ENCODE peak calls at places on chromosomes 6 and 20, in seven cellular contexts. One of them, this sample, is unnamed.

GRCh38 chr6:163333038-163333437 is 81.5 kb upstream of the QKI start:
- DNase-seq in fibroblast of the aortic adventitia: no peak
- DNase-seq in endothelial cell: no peak
- DNase-seq in lower leg skin: no peak
- DNase-seq in GM12878: no peak
- DNase-seq in neural crest cell: no peak
- DNase-seq in omental fat pad: no peak
- DNase-seq in this sample: no peak

GRCh38 chr6:138291036-138291848 is 73.0 kb upstream of the PBOV1 start:
- DNase-seq in endothelial cell: no peak
- DNase-seq in omental fat pad: no peak
- DNase-seq in fibroblast of the aortic adventitia: no peak
- DNase-seq in lower leg skin: no peak
- DNase-seq in neural crest cell: no peak
- DNase-seq in GM12878: no peak
- DNase-seq in this sample: no peak

GRCh38 chr6:134249412-134249758 is 68.5 kb downstream of the SGK1 start:
- DNase-seq in neural crest cell: no peak
- DNase-seq in fibroblast of the aortic adventitia: no peak
- DNase-seq in endothelial cell: no peak
- DNase-seq in omental fat pad: no peak
- DNase-seq in GM12878: no peak
- DNase-seq in lower leg skin: no peak
- DNase-seq in this sample: no peak

GRCh38 chr20:24781061-24781980 is 167.7 kb upstream of the CST7 start:
- DNase-seq in GM12878: no peak
- DNase-seq in endothelial cell: peak
- DNase-seq in fibroblast of the aortic adventitia: peak
- DNase-seq in lower leg skin: no peak
- DNase-seq in neural crest cell: no peak
- DNase-seq in omental fat pad: no peak
- DNase-seq in this sample: peak

GRCh38 chr6:36833182-36833789 is 6.0 kb downstream of the CPNE5 start:
- DNase-seq in omental fat pad: no peak
- DNase-seq in GM12878: no peak
- DNase-seq in neural crest cell: no peak
- DNase-seq in lower leg skin: no peak
- DNase-seq in fibroblast of the aortic adventitia: no peak
- DNase-seq in endothelial cell: no peak
- DNase-seq in this sample: no peak

GRCh38 chr6:122730775-122731386 is 48.6 kb upstream of the FABP7 start:
- DNase-seq in neural crest cell: peak
- DNase-seq in fibroblast of the aortic adventitia: peak
- DNase-seq in lower leg skin: no peak
- DNase-seq in omental fat pad: no peak
- DNase-seq in endothelial cell: peak
- DNase-seq in GM12878: no peak
- DNase-seq in this sample: peak

GRCh38 chr6:137823826-137824501 is 43.1 kb upstream of the TNFAIP3 start:
- DNase-seq in neural crest cell: peak
- DNase-seq in GM12878: no peak
- DNase-seq in omental fat pad: no peak
- DNase-seq in endothelial cell: no peak
- DNase-seq in lower leg skin: peak
- DNase-seq in fibroblast of the aortic adventitia: peak
- DNase-seq in this sample: no peak

GRCh38 chr20:9838035-9838377 is 870 bp downstream of the PAK5 start:
- DNase-seq in omental fat pad: no peak
- DNase-seq in GM12878: no peak
- DNase-seq in lower leg skin: no peak
- DNase-seq in neural crest cell: no peak
- DNase-seq in endothelial cell: no peak
- DNase-seq in fibroblast of the aortic adventitia: no peak
- DNase-seq in this sample: no peak

GRCh38 chr6:43089467-43089866 is 13.4 kb downstream of the PTK7 start:
- DNase-seq in omental fat pad: no peak
- DNase-seq in endothelial cell: no peak
- DNase-seq in GM12878: no peak
- DNase-seq in lower leg skin: no peak
- DNase-seq in neural crest cell: no peak
- DNase-seq in fibroblast of the aortic adventitia: no peak
- DNase-seq in this sample: no peak

GRCh38 chr6:44681782-44682181 is 294.3 kb downstream of the CDC5L start:
- DNase-seq in fibroblast of the aortic adventitia: no peak
- DNase-seq in neural crest cell: peak
- DNase-seq in endothelial cell: no peak
- DNase-seq in GM12878: no peak
- DNase-seq in omental fat pad: no peak
- DNase-seq in lower leg skin: no peak
- DNase-seq in this sample: peak

GRCh38 chr6:158231551-158232444 is 63.6 kb downstream of the GTF2H5 start:
- DNase-seq in GM12878: no peak
- DNase-seq in neural crest cell: peak
- DNase-seq in endothelial cell: peak
- DNase-seq in omental fat pad: no peak
- DNase-seq in lower leg skin: peak
- DNase-seq in fibroblast of the aortic adventitia: peak
- DNase-seq in this sample: peak

GRCh38 chr20:49516916-49517315 is 34.4 kb upstream of the KCNB1 start:
- DNase-seq in fibroblast of the aortic adventitia: no peak
- DNase-seq in lower leg skin: no peak
- DNase-seq in omental fat pad: no peak
- DNase-seq in neural crest cell: no peak
- DNase-seq in GM12878: no peak
- DNase-seq in endothelial cell: no peak
- DNase-seq in this sample: no peak

GRCh38 chr20:50133474-50134217 is 19.9 kb downstream of the PEDS1 start:
- DNase-seq in fibroblast of the aortic adventitia: no peak
- DNase-seq in neural crest cell: no peak
- DNase-seq in omental fat pad: no peak
- DNase-seq in GM12878: no peak
- DNase-seq in endothelial cell: no peak
- DNase-seq in lower leg skin: no peak
- DNase-seq in this sample: no peak

GRCh38 chr6:167993169-167993568 is 4.3 kb upstream of the KIF25 start:
- DNase-seq in omental fat pad: no peak
- DNase-seq in GM12878: no peak
- DNase-seq in lower leg skin: peak
- DNase-seq in endothelial cell: no peak
- DNase-seq in fibroblast of the aortic adventitia: peak
- DNase-seq in neural crest cell: no peak
- DNase-seq in this sample: no peak

GRCh38 chr6:91045152-91045551 is 458.3 kb upstream of the MAP3K7 start:
- DNase-seq in neural crest cell: no peak
- DNase-seq in omental fat pad: no peak
- DNase-seq in lower leg skin: no peak
- DNase-seq in fibroblast of the aortic adventitia: no peak
- DNase-seq in GM12878: no peak
- DNase-seq in endothelial cell: no peak
- DNase-seq in this sample: no peak

GRCh38 chr20:56400001-56400640 is 7.7 kb downstream of the CSTF1 start:
- DNase-seq in neural crest cell: peak
- DNase-seq in omental fat pad: no peak
- DNase-seq in GM12878: peak
- DNase-seq in fibroblast of the aortic adventitia: peak
- DNase-seq in endothelial cell: peak
- DNase-seq in lower leg skin: peak
- DNase-seq in this sample: peak

GRCh38 chr6:116280161-116280959 is 630 bp upstream of the TSPYL1 start:
- DNase-seq in fibroblast of the aortic adventitia: peak
- DNase-seq in GM12878: no peak
- DNase-seq in lower leg skin: no peak
- DNase-seq in neural crest cell: no peak
- DNase-seq in omental fat pad: no peak
- DNase-seq in endothelial cell: no peak
- DNase-seq in this sample: no peak

GRCh38 chr20:16749573-16749972 is 1.4 kb downstream of the OTOR start:
- DNase-seq in lower leg skin: no peak
- DNase-seq in GM12878: no peak
- DNase-seq in omental fat pad: no peak
- DNase-seq in fibroblast of the aortic adventitia: no peak
- DNase-seq in endothelial cell: peak
- DNase-seq in neural crest cell: peak
- DNase-seq in this sample: no peak
- TF ChIP-seq CTCF in lower leg skin: no peak
- TF ChIP-seq CTCF in GM12878: no peak
- TF ChIP-seq CTCF in omental fat pad: no peak
- TF ChIP-seq CTCF in fibroblast of the aortic adventitia: no peak
- TF ChIP-seq CTCF in endothelial cell: peak
- TF ChIP-seq CTCF in neural crest cell: no peak
- TF ChIP-seq CTCF in this sample: no peak

DNA sequence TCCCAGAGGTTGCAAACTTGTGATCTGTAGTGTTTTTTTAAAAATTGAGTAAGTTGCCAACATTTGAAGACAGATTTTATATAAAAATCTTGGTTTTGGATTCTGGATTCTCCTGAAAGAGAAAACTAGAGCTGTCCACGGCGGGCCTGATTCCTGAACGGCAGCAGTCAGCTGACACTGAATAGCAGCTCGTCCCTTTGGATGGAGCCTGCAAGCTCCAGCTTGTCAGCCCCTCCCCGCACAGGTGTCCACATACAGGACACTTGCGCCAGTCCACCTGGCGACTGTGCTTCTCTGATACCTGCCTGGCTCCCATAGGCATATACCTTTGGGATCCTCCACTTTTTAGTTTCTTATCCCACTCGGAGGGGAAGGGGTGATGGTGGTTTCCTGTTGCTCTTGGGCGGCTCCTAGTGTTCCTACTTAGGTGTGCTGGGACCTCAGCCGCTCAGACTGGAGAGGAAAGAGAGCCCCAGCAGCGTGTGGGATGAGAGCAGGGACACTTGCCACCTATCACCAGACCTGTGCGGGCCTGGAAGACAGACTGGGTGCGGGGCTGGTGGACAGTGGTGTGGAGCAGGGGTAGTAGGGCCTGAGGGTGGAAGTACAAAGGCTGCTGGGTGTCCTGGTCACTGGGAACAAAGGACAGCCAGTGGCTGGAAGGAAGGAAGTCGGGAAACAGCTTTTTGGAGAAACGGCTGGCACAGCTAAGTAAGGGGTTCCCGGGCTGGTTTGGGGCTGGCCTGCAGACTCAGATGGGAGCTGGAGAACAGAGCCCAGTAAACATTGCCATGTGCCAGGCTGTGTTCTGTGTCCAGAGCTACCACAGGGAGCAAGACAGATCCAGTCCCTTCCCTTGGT is 18.3 kb downstream of the GHRH start:
- DNase-seq in omental fat pad: no peak
- DNase-seq in lower leg skin: no peak
- DNase-seq in fibroblast of the aortic adventitia: no peak
- DNase-seq in neural crest cell: no peak
- DNase-seq in GM12878: no peak
- DNase-seq in endothelial cell: no peak
- DNase-seq in this sample: no peak
- TF ChIP-seq CTCF in omental fat pad: no peak
- TF ChIP-seq CTCF in lower leg skin: no peak
- TF ChIP-seq CTCF in fibroblast of the aortic adventitia: no peak
- TF ChIP-seq CTCF in neural crest cell: peak
- TF ChIP-seq CTCF in GM12878: no peak
- TF ChIP-seq CTCF in endothelial cell: no peak
- TF ChIP-seq CTCF in this sample: no peak

GRCh38 chr20:58268936-58269619 is 40.4 kb upstream of the RAB22A start:
- DNase-seq in fibroblast of the aortic adventitia: no peak
- DNase-seq in GM12878: no peak
- DNase-seq in neural crest cell: no peak
- DNase-seq in endothelial cell: no peak
- DNase-seq in lower leg skin: no peak
- DNase-seq in omental fat pad: no peak
- DNase-seq in this sample: no peak
- TF ChIP-seq CTCF in fibroblast of the aortic adventitia: no peak
- TF ChIP-seq CTCF in GM12878: no peak
- TF ChIP-seq CTCF in neural crest cell: no peak
- TF ChIP-seq CTCF in endothelial cell: no peak
- TF ChIP-seq CTCF in lower leg skin: no peak
- TF ChIP-seq CTCF in omental fat pad: no peak
- TF ChIP-seq CTCF in this sample: no peak

GRCh38 chr20:63775096-63775978 is 35.8 kb downstream of the SLC2A4RG start:
- DNase-seq in endothelial cell: peak
- DNase-seq in neural crest cell: peak
- DNase-seq in omental fat pad: no peak
- DNase-seq in GM12878: no peak
- DNase-seq in fibroblast of the aortic adventitia: peak
- DNase-seq in lower leg skin: no peak
- DNase-seq in this sample: no peak
- TF ChIP-seq CTCF in endothelial cell: peak
- TF ChIP-seq CTCF in neural crest cell: peak
- TF ChIP-seq CTCF in omental fat pad: no peak
- TF ChIP-seq CTCF in GM12878: peak
- TF ChIP-seq CTCF in fibroblast of the aortic adventitia: peak
- TF ChIP-seq CTCF in lower leg skin: no peak
- TF ChIP-seq CTCF in this sample: no peak

GRCh38 chr20:31883829-31884228 is 13.4 kb downstream of the TTLL9 start:
- DNase-seq in endothelial cell: no peak
- DNase-seq in lower leg skin: no peak
- DNase-seq in fibroblast of the aortic adventitia: no peak
- DNase-seq in GM12878: no peak
- DNase-seq in neural crest cell: no peak
- DNase-seq in omental fat pad: no peak
- DNase-seq in this sample: no peak

GRCh38 chr20:31881945-31882344 is 11.5 kb downstream of the TTLL9 start:
- DNase-seq in GM12878: no peak
- DNase-seq in neural crest cell: no peak
- DNase-seq in lower leg skin: no peak
- DNase-seq in endothelial cell: no peak
- DNase-seq in fibroblast of the aortic adventitia: no peak
- DNase-seq in omental fat pad: no peak
- DNase-seq in this sample: no peak

GRCh38 chr20:31877684-31878083 is 7.2 kb downstream of the TTLL9 start:
- DNase-seq in neural crest cell: no peak
- DNase-seq in lower leg skin: no peak
- DNase-seq in fibroblast of the aortic adventitia: no peak
- DNase-seq in GM12878: no peak
- DNase-seq in endothelial cell: no peak
- DNase-seq in omental fat pad: no peak
- DNase-seq in this sample: no peak

DNA sequence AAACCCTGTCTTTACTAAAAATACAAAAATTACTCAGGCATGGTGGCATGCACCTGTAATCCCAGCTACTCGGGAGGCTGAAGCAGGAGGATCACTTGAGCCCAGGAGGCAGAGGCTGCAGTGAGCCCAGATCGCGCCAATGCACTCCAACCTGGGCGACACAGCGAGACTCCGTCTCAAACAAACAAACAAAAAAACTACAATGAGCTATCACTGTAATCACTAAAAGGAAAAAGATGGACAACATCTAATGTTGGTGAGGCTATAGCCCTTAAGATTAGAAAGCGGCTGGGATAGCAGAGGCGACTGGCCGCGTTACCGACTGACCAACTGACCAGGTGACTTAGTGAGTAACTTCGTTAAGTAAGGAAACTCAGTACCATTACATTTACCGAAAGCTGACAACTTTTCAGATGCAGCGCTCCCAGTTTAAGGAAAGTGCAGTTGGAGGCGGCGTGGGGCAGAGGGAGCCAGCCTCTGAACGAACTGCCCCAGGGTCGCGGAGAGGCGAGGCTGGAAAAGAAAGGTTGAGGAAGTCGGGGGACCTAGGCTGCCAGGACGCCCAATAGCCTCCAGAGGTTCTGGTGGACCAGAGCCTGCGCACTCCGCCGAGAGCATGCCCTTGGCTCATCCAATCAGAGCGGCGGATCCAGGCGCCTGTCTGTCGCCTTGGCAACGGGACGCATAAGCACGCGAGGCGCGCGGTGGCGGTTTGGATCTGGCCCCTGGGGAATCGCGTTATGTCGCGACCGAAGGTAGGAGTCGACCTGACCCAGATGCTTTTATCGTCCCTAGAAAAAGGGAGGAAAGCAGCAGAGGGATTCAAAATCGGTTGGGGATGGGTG is 8.9 kb downstream of the TTLL9 start:
- DNase-seq in GM12878: peak
- DNase-seq in endothelial cell: peak
- DNase-seq in lower leg skin: peak
- DNase-seq in neural crest cell: peak
- DNase-seq in fibroblast of the aortic adventitia: peak
- DNase-seq in omental fat pad: peak
- DNase-seq in this sample: peak
- TF ChIP-seq CTCF in GM12878: no peak
- TF ChIP-seq CTCF in endothelial cell: no peak
- TF ChIP-seq CTCF in lower leg skin: no peak
- TF ChIP-seq CTCF in neural crest cell: no peak
- TF ChIP-seq CTCF in fibroblast of the aortic adventitia: peak
- TF ChIP-seq CTCF in omental fat pad: no peak
- TF ChIP-seq CTCF in this sample: no peak